ENCODE peak calls at places on chromosomes 6 and 20, in seven cellular contexts. U is left cardiac atrium; X is A549; M is activated CD8-positive, alpha-beta memory T cell treated with anti-CD3 and anti-CD28 coated beads, Interleukin-2, amount 10 ng/mL, durations not matched to agents 7 days and 5 days; H is right cardiac atrium; V is Right ventricle myocardium superior; S is activated CD4-positive, CD25-positive, alpha-beta regulatory T cell treated with anti-CD3 and anti-CD28 coated beads, Interleukin-2, amount 50 U/mL, for 24 hours. G is an unnamed sample.

GRCh38 chr20:4985658-4986057 is 15.7 kb downstream of the SLC23A2 start:
- ATAC-seq in H (no peak), U (no peak), X (no peak), S (no peak), V (no peak), M (no peak), G (peak)

GRCh38 chr20:764255-764654 is 4.0 kb downstream of the SLC52A3 start:
- ATAC-seq in V (no peak), U (no peak), S (no peak), H (no peak), M (no peak), X (no peak), G (peak)

GRCh38 chr6:43678341-43678740 is 9.2 kb downstream of the MRPS18A start:
- ATAC-seq in H (no peak), U (no peak), V (no peak), S (no peak), X (no peak), M (no peak), G (no peak)

GRCh38 chr6:155275808-155276480 is 12.1 kb downstream of the CLDN20 start:
- ATAC-seq in X (no peak), H (peak), M (no peak), V (peak), U (peak), S (no peak), G (no peak)

GRCh38 chr6:9173229-9173628 is 737.9 kb upstream of the SLC35B3 start:
- ATAC-seq in U (no peak), V (no peak), M (no peak), X (no peak), S (no peak), H (no peak), G (no peak)

GRCh38 chr6:9365378-9365777 is 930.0 kb upstream of the SLC35B3 start:
- ATAC-seq in X (no peak), U (no peak), M (no peak), S (no peak), V (no peak), H (no peak), G (no peak)

GRCh38 chr6:149487316-149487715 is 2.5 kb upstream of the ZC3H12D start:
- ATAC-seq in S (no peak), V (no peak), X (no peak), H (no peak), M (no peak), U (no peak), G (no peak)

GRCh38 chr6:38822963-38823362 is 107.9 kb downstream of the DNAH8 start:
- ATAC-seq in M (no peak), V (no peak), U (no peak), H (no peak), S (no peak), X (no peak), G (no peak)

GRCh38 chr6:47308223-47308567 is 1.5 kb downstream of the TNFRSF21 start:
- ATAC-seq in M (no peak), S (no peak), U (no peak), X (no peak), H (no peak), V (no peak), G (no peak)

GRCh38 chr20:13141541-13141940 is 79.5 kb upstream of the ISM1 start:
- ATAC-seq in M (no peak), S (no peak), X (no peak), U (no peak), H (no peak), V (no peak), G (no peak)

GRCh38 chr6:108942556-108943492 is 94.6 kb downstream of the ARMC2 start:
- ATAC-seq in H (no peak), M (peak), S (peak), V (no peak), X (no peak), U (no peak), G (peak)

GRCh38 chr6:37182736-37183590 is 13.0 kb downstream of the PIM1 start:
- ATAC-seq in H (peak), M (peak), V (peak), U (peak), S (peak), X (no peak), G (peak)

GRCh38 chr6:13677878-13678254 is 33.8 kb downstream of the RANBP9 start:
- ATAC-seq in U (peak), X (no peak), H (no peak), V (no peak), S (no peak), M (no peak), G (no peak)

GRCh38 chr20:46090095-46090388 is 280 bp upstream of the NCOA5 start:
- ATAC-seq in M (no peak), H (no peak), U (no peak), S (no peak), V (no peak), X (peak), G (no peak)

GRCh38 chr20:17664025-17664638 is 17.9 kb downstream of the RRBP1 start:
- ATAC-seq in M (peak), X (no peak), S (peak), H (no peak), U (no peak), V (no peak), G (peak)

GRCh38 chr20:47295921-47296426 is 60.5 kb downstream of the ZMYND8 start:
- ATAC-seq in U (peak), V (no peak), X (peak), H (no peak), S (no peak), M (no peak), G (no peak)

GRCh38 chr6:3745566-3746118 is 5.9 kb downstream of the PXDC1 start:
- ATAC-seq in M (no peak), H (no peak), X (no peak), U (no peak), V (no peak), S (no peak), G (peak)

GRCh38 chr6:32867022-32867477 is 13.1 kb downstream of the PSMB9 start:
- ATAC-seq in S (no peak), H (peak), V (no peak), M (peak), X (peak), U (no peak), G (peak)

GRCh38 chr6:157500022-157500421 is 119.0 kb downstream of the ZDHHC14 start:
- ATAC-seq in X (no peak), M (no peak), V (no peak), S (no peak), H (no peak), U (no peak), G (no peak)

GRCh38 chr20:41137412-41138216 is at the start of gene PLCG1:
- ATAC-seq in M (peak), X (peak), H (peak), S (peak), U (peak), V (peak), G (peak)

GRCh38 chr6:36897629-36898028 is 11.9 kb downstream of the C6orf89 start:
- ATAC-seq in M (no peak), X (peak), V (peak), S (no peak), H (peak), U (peak), G (no peak)

GRCh38 chr6:87396595-87397392 is 11.0 kb upstream of the CFAP206 start:
- ATAC-seq in V (no peak), X (no peak), S (no peak), M (no peak), H (no peak), U (no peak), G (peak)

GRCh38 chr6:139754898-139755754 is 380.7 kb upstream of the CITED2 start:
- ATAC-seq in U (no peak), V (no peak), S (no peak), M (no peak), H (no peak), X (no peak), G (no peak)

GRCh38 chr6:4861564-4861963 is 85.4 kb downstream of the CDYL start:
- ATAC-seq in S (no peak), V (no peak), X (no peak), U (no peak), M (no peak), H (no peak), G (no peak)

GRCh38 chr6:169529931-169530761 is 171.7 kb downstream of the WDR27 start:
- ATAC-seq in S (peak), V (peak), X (peak), U (peak), M (peak), H (peak), G (no peak)

GRCh38 chr6:2360126-2360525 is 114.7 kb upstream of the GMDS start:
- ATAC-seq in V (no peak), S (no peak), X (no peak), H (no peak), U (no peak), M (no peak), G (no peak)

GRCh38 chr20:20051767-20052073 is 546 bp downstream of the CRNKL1 start:
- ATAC-seq in H (no peak), X (peak), S (peak), M (peak), V (no peak), U (no peak), G (peak)

GRCh38 chr6:5325173-5325572 is 63.9 kb downstream of the FARS2 start:
- ATAC-seq in M (peak), H (no peak), S (no peak), X (peak), U (no peak), V (no peak), G (no peak)

GRCh38 chr6:151370509-151371078 is 20.8 kb downstream of the ZBTB2 start:
- ATAC-seq in S (no peak), M (no peak), V (no peak), U (no peak), H (no peak), X (peak), G (no peak)

GRCh38 chr6:44285552-44286284 is 15.5 kb downstream of the TMEM151B start:
- ATAC-seq in U (no peak), S (no peak), X (peak), V (no peak), H (no peak), M (no peak), G (no peak)

GRCh38 chr6:165340532-165340931 is 31.1 kb upstream of the C6orf118 start:
- ATAC-seq in V (no peak), X (no peak), U (no peak), S (no peak), M (no peak), H (no peak), G (peak)

GRCh38 chr6:42616716-42617115 is 52.9 kb downstream of the UBR2 start:
- ATAC-seq in X (no peak), V (no peak), S (no peak), U (no peak), H (no peak), M (no peak), G (no peak)